ENCODE peak calls at places on chromosome X, in five cellular contexts. M is tibial artery; B is activated CD4-positive, alpha-beta T cell treated with anti-CD3 and anti-CD28 coated beads for 36 hours; P is ELR; S is NCI-H226. W is an unnamed sample.

GRCh38 chrX:30887721-30888120 is 1.3 kb downstream of the TAB3 start:
- DNase-seq in P (no peak), S (no peak), M (no peak), B (peak; percentile 82), W (no peak)

GRCh38 chrX:154534526-154535322 is 11.9 kb downstream of the G6PD start:
- DNase-seq in P (peak; percentile 86), M (peak; percentile 80), S (peak; percentile 68), B (peak; percentile 93), W (peak; percentile 79)

GRCh38 chrX:139826065-139827044 is 106.5 kb downstream of the ATP11C start:
- DNase-seq in P (peak; percentile 3), S (no peak), M (peak; percentile 19), B (no peak), W (peak; percentile 30)

GRCh38 chrX:121641560-121641959 is 594.1 kb downstream of the GLUD2 start:
- DNase-seq in B (no peak), P (peak; percentile 54), S (no peak), M (no peak), W (no peak)

GRCh38 chrX:8783100-8784098 is 17.8 kb downstream of the FAM9A start:
- DNase-seq in M (no peak), S (no peak), P (no peak), B (peak; percentile 60), W (peak; percentile 40)

GRCh38 chrX:136856527-136856926 is 24.0 kb downstream of the RBMX start:
- DNase-seq in B (no peak), P (no peak), M (no peak), S (no peak), W (no peak)

GRCh38 chrX:129516402-129516801 is 6.9 kb downstream of the SMARCA1 start:
- DNase-seq in B (no peak), P (no peak), M (no peak), S (no peak), W (no peak)

GRCh38 chrX:153845195-153845594 is 14.9 kb upstream of the PDZD4 start:
- DNase-seq in S (no peak), B (no peak), M (no peak), P (no peak), W (no peak)

GRCh38 chrX:79195027-79195426 is 50.5 kb downstream of the GPR174 start:
- DNase-seq in S (no peak), P (no peak), B (peak; percentile 14), M (no peak), W (no peak)

GRCh38 chrX:64662876-64663275 is 267.6 kb upstream of the MTMR8 start:
- DNase-seq in B (no peak), M (no peak), S (no peak), P (no peak), W (no peak)

GRCh38 chrX:118764122-118764521 is 36.7 kb downstream of the IL13RA1 start:
- DNase-seq in S (no peak), P (no peak), B (no peak), M (no peak), W (no peak)

GRCh38 chrX:45187731-45188130 is 12.9 kb downstream of the DIPK2B start:
- DNase-seq in S (no peak), P (no peak), B (no peak), M (no peak), W (no peak)

GRCh38 chrX:109199726-109200125 is 282.2 kb downstream of the GUCY2F start:
- DNase-seq in S (no peak), M (no peak), P (no peak), B (no peak), W (no peak)